ENCODE peak calls at places on chromosomes 12 and 14, in four cellular contexts. One of them, this sample, is unnamed.

GRCh38 chr12:54933381-54933780 is 51.2 kb downstream of the TESPA1 start:
- DNase-seq in NCI-H1694: no peak
- DNase-seq in left colon: no peak
- DNase-seq in NCI-H146: no peak
- DNase-seq in this sample: no peak

GRCh38 chr12:54053625-54054441 is at the start of gene HOXC4:
- DNase-seq in NCI-H1694: no peak
- DNase-seq in left colon: no peak
- DNase-seq in NCI-H146: no peak
- DNase-seq in this sample: no peak

GRCh38 chr12:48175613-48176416 is 7.6 kb upstream of the CCDC184 start:
- DNase-seq in NCI-H1694: no peak
- DNase-seq in left colon: no peak
- DNase-seq in NCI-H146: no peak
- DNase-seq in this sample: no peak

GRCh38 chr14:42872775-42873174 is 1266.1 kb downstream of the LRFN5 start:
- DNase-seq in NCI-H1694: no peak
- DNase-seq in left colon: no peak
- DNase-seq in NCI-H146: no peak
- DNase-seq in this sample: no peak

GRCh38 chr12:401235-402126 is at the start of gene CCDC77:
- DNase-seq in NCI-H1694: no peak
- DNase-seq in left colon: peak
- DNase-seq in NCI-H146: no peak
- DNase-seq in this sample: peak

GRCh38 chr12:111699-112591 is 45.4 kb downstream of the IQSEC3 start:
- DNase-seq in NCI-H1694: no peak
- DNase-seq in left colon: no peak
- DNase-seq in NCI-H146: no peak
- DNase-seq in this sample: no peak

GRCh38 chr12:104494137-104494815 is 37.5 kb downstream of the CHST11 start:
- DNase-seq in NCI-H1694: no peak
- DNase-seq in left colon: no peak
- DNase-seq in NCI-H146: no peak
- DNase-seq in this sample: no peak

GRCh38 chr14:24052656-24053547 is 1.1 kb downstream of the CARMIL3 start:
- DNase-seq in NCI-H1694: no peak
- DNase-seq in left colon: peak
- DNase-seq in NCI-H146: no peak
- DNase-seq in this sample: no peak

GRCh38 chr14:95814363-95815225 is 62.0 kb upstream of the TUNAR start:
- DNase-seq in NCI-H1694: no peak
- DNase-seq in left colon: no peak
- DNase-seq in NCI-H146: no peak
- DNase-seq in this sample: no peak

GRCh38 chr12:75208851-75209781 is 523 bp downstream of the KCNC2 start:
- DNase-seq in NCI-H1694: no peak
- DNase-seq in left colon: no peak
- DNase-seq in NCI-H146: peak
- DNase-seq in this sample: no peak

GRCh38 chr14:62694075-62694474 is 351.2 kb downstream of the KCNH5 start:
- DNase-seq in NCI-H1694: no peak
- DNase-seq in left colon: no peak
- DNase-seq in NCI-H146: no peak
- DNase-seq in this sample: no peak

GRCh38 chr14:97177016-97177415 is 379.8 kb downstream of the VRK1 start:
- DNase-seq in NCI-H1694: peak
- DNase-seq in left colon: no peak
- DNase-seq in NCI-H146: peak
- DNase-seq in this sample: peak

GRCh38 chr12:56679834-56680575 is 8.1 kb downstream of the PTGES3 start:
- DNase-seq in NCI-H1694: no peak
- DNase-seq in left colon: no peak
- DNase-seq in NCI-H146: no peak
- DNase-seq in this sample: no peak

GRCh38 chr14:51070732-51071131 is 24.2 kb downstream of the TRIM9 start:
- DNase-seq in NCI-H1694: no peak
- DNase-seq in left colon: no peak
- DNase-seq in NCI-H146: no peak
- DNase-seq in this sample: no peak

GRCh38 chr14:46651526-46652144 is at the start of gene RPL10L:
- DNase-seq in NCI-H1694: no peak
- DNase-seq in left colon: no peak
- DNase-seq in NCI-H146: no peak
- DNase-seq in this sample: no peak

GRCh38 chr12:46473634-46474201 is 101.1 kb upstream of the SLC38A2 start:
- DNase-seq in NCI-H1694: no peak
- DNase-seq in left colon: peak
- DNase-seq in NCI-H146: no peak
- DNase-seq in this sample: no peak

GRCh38 chr14:105485720-105486332 is 860 bp upstream of the CRIP1 start:
- DNase-seq in NCI-H1694: peak
- DNase-seq in left colon: peak
- DNase-seq in NCI-H146: peak
- DNase-seq in this sample: peak

GRCh38 chr12:129629901-129630300 is 273.9 kb downstream of the TMEM132D start:
- DNase-seq in NCI-H1694: no peak
- DNase-seq in left colon: no peak
- DNase-seq in NCI-H146: no peak
- DNase-seq in this sample: no peak

GRCh38 chr12:43291516-43291915 is 260.5 kb downstream of the ADAMTS20 start:
- DNase-seq in NCI-H1694: no peak
- DNase-seq in left colon: no peak
- DNase-seq in NCI-H146: no peak
- DNase-seq in this sample: no peak

GRCh38 chr12:126700115-126700514 is 1566.9 kb upstream of the TMEM132C start:
- DNase-seq in NCI-H1694: no peak
- DNase-seq in left colon: no peak
- DNase-seq in NCI-H146: no peak
- DNase-seq in this sample: no peak

GRCh38 chr14:61290686-61291085 is 9.5 kb upstream of the TMEM30B start:
- DNase-seq in NCI-H1694: peak
- DNase-seq in left colon: no peak
- DNase-seq in NCI-H146: no peak
- DNase-seq in this sample: no peak

GRCh38 chr14:58607571-58608317 is 30.0 kb upstream of the DACT1 start:
- DNase-seq in NCI-H1694: no peak
- DNase-seq in left colon: no peak
- DNase-seq in NCI-H146: no peak
- DNase-seq in this sample: no peak

GRCh38 chr12:38222011-38222410 is 94.6 kb upstream of the ALG10B start:
- DNase-seq in NCI-H1694: no peak
- DNase-seq in left colon: no peak
- DNase-seq in NCI-H146: no peak
- DNase-seq in this sample: no peak

GRCh38 chr12:18222699-18223098 is 38.6 kb upstream of the PIK3C2G start:
- DNase-seq in NCI-H1694: no peak
- DNase-seq in left colon: no peak
- DNase-seq in NCI-H146: no peak
- DNase-seq in this sample: no peak

GRCh38 chr12:12890815-12891645 is at the start of gene GPRC5A:
- DNase-seq in NCI-H1694: peak
- DNase-seq in left colon: peak
- DNase-seq in NCI-H146: peak
- DNase-seq in this sample: peak

GRCh38 chr14:21723431-21724045 is 49.9 kb upstream of the OR4E1 start:
- DNase-seq in NCI-H1694: peak
- DNase-seq in left colon: peak
- DNase-seq in NCI-H146: peak
- DNase-seq in this sample: peak

GRCh38 chr14:95488376-95489162 is 27.9 kb downstream of the SYNE3 start:
- DNase-seq in NCI-H1694: no peak
- DNase-seq in left colon: no peak
- DNase-seq in NCI-H146: no peak
- DNase-seq in this sample: no peak

GRCh38 chr14:90730367-90730766 is 85.9 kb downstream of the TTC7B start:
- DNase-seq in NCI-H1694: no peak
- DNase-seq in left colon: no peak
- DNase-seq in NCI-H146: no peak
- DNase-seq in this sample: peak